ENCODE peak calls at places on chromosomes 2 and 18, in four cellular contexts. V, I, P and J are unnamed samples.

GRCh38 chr2:165406053-165406628 is 63.4 kb upstream of the CSRNP3 start:
- DNase-seq in P (no peak), V (no peak), I (no peak), J (no peak)

GRCh38 chr18:8095947-8096570 is 513.2 kb upstream of the RAB12 start:
- DNase-seq in P (no peak), I (no peak), V (no peak), J (no peak)

GRCh38 chr2:31675485-31675901 is 94.8 kb upstream of the SRD5A2 start:
- DNase-seq in I (no peak), P (peak; percentile 3), V (no peak), J (no peak)

GRCh38 chr2:3633089-3633981 is 24.7 kb upstream of the ALLC start:
- DNase-seq in V (no peak), P (no peak), I (no peak), J (no peak)

GRCh38 chr2:162474006-162474405 is 130.1 kb downstream of the GCA start:
- DNase-seq in I (no peak), V (no peak), P (no peak), J (no peak)

GRCh38 chr2:25566694-25567093 is 106.7 kb downstream of the DTNB start:
- DNase-seq in I (no peak), P (no peak), V (no peak), J (no peak)

GRCh38 chr2:46150445-46150970 is 146.7 kb upstream of the EPAS1 start:
- DNase-seq in V (no peak), P (no peak), I (no peak), J (no peak)

GRCh38 chr18:79828258-79828657 is 30.5 kb downstream of the KCNG2 start:
- DNase-seq in I (no peak), V (no peak), P (no peak), J (no peak)

GRCh38 chr2:36701391-36701795 is 4.9 kb downstream of the VIT start:
- DNase-seq in I (peak; percentile 65), V (no peak), P (no peak), J (no peak)

GRCh38 chr2:239947361-239948045 is 77.6 kb downstream of the NDUFA10 start:
- DNase-seq in I (no peak), P (no peak), V (no peak), J (no peak)

GRCh38 chr2:45745231-45745630 is 93.8 kb downstream of the PRKCE start:
- DNase-seq in V (no peak), P (no peak), I (no peak), J (no peak)